ENCODE peak calls at places on chromosomes 5 and 9, in five cellular contexts. R is endodermal cell, H is psoas muscle, K is AG04449, D is choroid plexus epithelial cell. Y is an unnamed sample.
A peak's percentile ranks its signal among the peaks of the same experiment; 100 is the strongest.

GRCh38 chr5:65481171-65481575 is 547 bp downstream of the ADAMTS6 start:
- DNase-seq in H (no peak), R (no peak), K (no peak), D (peak; percentile 39), Y (no peak)

GRCh38 chr5:43313854-43314457 is 744 bp upstream of the HMGCS1 start:
- DNase-seq in K (no peak), H (no peak), R (peak; percentile 59), D (peak; percentile 23), Y (no peak)

GRCh38 chr9:100499866-100500265 is 26.9 kb downstream of the TMEFF1 start:
- DNase-seq in D (no peak), H (no peak), R (no peak), K (no peak), Y (no peak)

GRCh38 chr5:160161626-160162025 is 42.4 kb upstream of the PWWP2A start:
- DNase-seq in K (no peak), R (no peak), D (no peak), H (no peak), Y (no peak)

GRCh38 chr5:45491368-45491767 is 204.8 kb downstream of the HCN1 start:
- DNase-seq in H (no peak), R (no peak), K (no peak), D (no peak), Y (no peak)

GRCh38 chr5:146722361-146722779 is 156.2 kb downstream of the PPP2R2B start:
- DNase-seq in R (no peak), H (no peak), K (no peak), D (peak; percentile 73), Y (no peak)

GRCh38 chr5:116531635-116532034 is 43.0 kb downstream of the SEMA6A start:
- DNase-seq in K (no peak), D (no peak), H (no peak), R (peak; percentile 68), Y (no peak)

GRCh38 chr5:177473461-177473991 is at the start of gene DBN1:
- DNase-seq in R (peak; percentile 84), H (peak; percentile 62), D (peak; percentile 60), K (no peak), Y (no peak)

GRCh38 chr9:105128908-105129307 is 115.5 kb upstream of the SLC44A1 start:
- DNase-seq in R (no peak), D (no peak), K (no peak), H (no peak), Y (no peak)

GRCh38 chr5:159133041-159133741 is 33.5 kb upstream of the EBF1 start:
- DNase-seq in H (no peak), D (peak; percentile 87), K (peak; percentile 40), R (no peak), Y (no peak)

GRCh38 chr9:95515272-95516113 is 1.3 kb downstream of the PTCH1 start:
- DNase-seq in K (no peak), D (no peak), R (peak; percentile 80), H (no peak), Y (no peak)

GRCh38 chr9:22813520-22813919 is 366.9 kb downstream of the DMRTA1 start:
- DNase-seq in H (no peak), K (no peak), D (peak; percentile 1), R (no peak), Y (no peak)

GRCh38 chr5:93278876-93279275 is 302.1 kb downstream of the NR2F1-AS1 start:
- DNase-seq in R (no peak), D (no peak), H (no peak), K (no peak), Y (no peak)

GRCh38 chr5:115520191-115520590 is 24.4 kb downstream of the FEM1C start:
- DNase-seq in D (no peak), K (no peak), R (no peak), H (no peak), Y (no peak)

GRCh38 chr9:121074370-121075250 is at the start of gene CNTRL:
- DNase-seq in K (no peak), R (peak; percentile 95), D (peak; percentile 90), H (peak; percentile 91), Y (peak; percentile 92)

GRCh38 chr9:22514866-22515265 is 68.2 kb downstream of the DMRTA1 start:
- DNase-seq in R (no peak), H (no peak), D (no peak), K (no peak), Y (no peak)

GRCh38 chr9:15354713-15355112 is 47.7 kb upstream of the TTC39B start:
- DNase-seq in R (peak; percentile 71), K (no peak), H (no peak), D (no peak), Y (no peak)

GRCh38 chr5:35859101-35859661 is 2.5 kb downstream of the IL7R start:
- DNase-seq in D (peak; percentile 5), K (no peak), H (no peak), R (no peak), Y (no peak)

GRCh38 chr9:106156462-106156861 is 462.1 kb downstream of the TMEM38B start:
- DNase-seq in R (no peak), H (no peak), K (no peak), D (no peak), Y (no peak)

GRCh38 chr5:14488697-14489096 is 92.9 kb upstream of the OTULINL start:
- DNase-seq in D (no peak), R (peak; percentile 32), K (no peak), H (no peak), Y (no peak)

GRCh38 chr9:82781965-82782392 is 281.0 kb downstream of the RASEF start:
- DNase-seq in R (no peak), H (no peak), K (no peak), D (no peak), Y (no peak)

GRCh38 chr9:118331622-118332045 is 627.4 kb downstream of the TLR4 start:
- DNase-seq in H (peak; percentile 11), K (no peak), R (no peak), D (peak; percentile 59), Y (peak; percentile 91)

GRCh38 chr5:143837306-143837848 is 25.4 kb downstream of the HMHB1 start:
- DNase-seq in D (peak; percentile 54), H (no peak), R (no peak), K (peak; percentile 42), Y (no peak)

GRCh38 chr9:127776195-127776918 is 2.1 kb downstream of the SH2D3C start:
- DNase-seq in K (no peak), R (peak; percentile 78), D (no peak), H (no peak), Y (no peak)

GRCh38 chr9:124551472-124552339 is 44.5 kb upstream of the NR5A1 start:
- DNase-seq in H (no peak), K (no peak), D (peak; percentile 84), R (peak; percentile 90), Y (peak; percentile 56)

GRCh38 chr5:11038772-11039171 is 277.7 kb upstream of the DAP start:
- DNase-seq in K (no peak), D (no peak), R (no peak), H (no peak), Y (no peak)

GRCh38 chr9:3875371-3876132 is 349.8 kb upstream of the RFX3 start:
- DNase-seq in D (peak; percentile 81), H (no peak), R (no peak), K (peak; percentile 74), Y (no peak)

GRCh38 chr9:3876553-3876952 is 350.8 kb upstream of the RFX3 start:
- DNase-seq in H (no peak), K (no peak), D (no peak), R (no peak), Y (no peak)

GRCh38 chr9:3879315-3879714 is 353.5 kb upstream of the RFX3 start:
- DNase-seq in H (no peak), K (no peak), R (no peak), D (no peak), Y (no peak)

GRCh38 chr9:3880851-3881250 is 355.1 kb upstream of the RFX3 start:
- DNase-seq in K (peak; percentile 67), D (peak; percentile 96), H (no peak), R (no peak), Y (no peak)

GRCh38 chr9:3879731-3880493 is 354.1 kb upstream of the RFX3 start:
- DNase-seq in H (no peak), D (no peak), R (no peak), K (no peak), Y (no peak)
- H3K4me3 ChIP-seq in H (no peak overlapping the region), D (no peak overlapping the region), R (no peak overlapping the region), K (no peak overlapping the region), Y (no peak overlapping the region)

GRCh38 chr5:59491944-59492343 is 401.6 kb downstream of the PDE4D start:
- DNase-seq in R (no peak), D (no peak), H (no peak), K (no peak), Y (no peak)

GRCh38 chr5:59500014-59500413 is 393.5 kb downstream of the PDE4D start:
- DNase-seq in H (no peak), R (no peak), K (no peak), D (peak; percentile 31), Y (no peak)

DNA sequence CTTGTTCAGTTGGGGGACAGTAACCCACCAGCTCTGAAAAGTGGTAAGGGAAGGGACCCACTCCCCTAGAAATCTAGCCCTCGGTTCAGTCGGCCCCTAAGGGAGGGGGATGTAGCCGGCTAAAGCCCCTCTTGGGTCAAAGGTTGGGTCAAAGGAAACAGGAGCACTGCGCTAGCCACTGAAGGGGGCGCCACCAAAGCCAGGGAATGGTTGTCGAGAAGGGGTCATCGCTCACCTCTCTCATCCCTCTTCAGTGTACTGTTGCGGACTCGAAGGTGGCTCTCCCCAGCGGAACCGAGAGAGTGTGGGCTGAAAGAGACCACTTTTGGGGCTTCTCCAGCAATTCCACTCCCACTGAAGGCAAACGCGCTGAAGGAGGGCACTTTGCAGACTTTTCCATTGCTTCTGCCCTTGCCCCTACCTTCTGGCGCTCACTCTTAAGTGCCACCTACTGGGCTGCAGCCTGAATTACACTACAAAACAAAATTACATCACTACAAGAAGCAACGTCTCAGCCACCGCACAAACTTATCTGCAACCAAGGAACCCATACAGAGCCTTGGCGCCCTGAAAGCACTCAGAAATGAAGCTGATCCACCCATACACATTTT is 396.9 kb downstream of the PDE4D start:
- DNase-seq in R (peak; percentile 81), D (peak; percentile 36), K (no peak), H (no peak), Y (no peak)
- H3K4me3 ChIP-seq in R (no peak overlapping the region), D (no peak overlapping the region), K (no peak overlapping the region), H (no peak overlapping the region), Y (no peak overlapping the region)

DNA sequence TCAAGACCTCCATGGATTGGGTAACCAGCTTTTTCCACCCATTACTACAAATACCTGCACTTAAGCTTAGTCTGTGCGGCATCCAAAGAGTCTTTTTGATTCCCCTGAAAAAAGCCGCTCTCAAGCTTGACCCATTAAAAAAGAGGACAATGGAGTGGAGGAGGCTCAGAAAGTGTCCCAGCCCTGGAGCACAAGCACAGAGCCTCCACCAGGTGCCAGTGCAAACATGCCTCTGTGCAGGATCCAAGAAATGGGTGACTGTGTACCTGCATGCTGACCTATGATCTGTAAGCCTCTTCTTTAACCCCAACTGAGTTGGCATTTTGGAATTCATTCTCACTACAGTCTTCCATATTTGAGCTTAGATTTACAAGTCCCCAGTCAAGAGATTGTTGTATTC is 168.3 kb upstream of the TLE4 start:
- DNase-seq in D (no peak), H (no peak), K (no peak), R (no peak), Y (no peak)
- H3K4me3 ChIP-seq in D (no peak overlapping the region), H (no peak overlapping the region), K (no peak overlapping the region), R (no peak overlapping the region), Y (no peak overlapping the region)

GRCh38 chr9:14313378-14313940 is 482 bp downstream of the NFIB start:
- DNase-seq in D (peak; percentile 73), K (no peak), H (no peak), R (peak; percentile 84), Y (peak; percentile 32)
- H3K4me3 ChIP-seq in D (peak overlapping the region; percentile 83), K (peak overlapping the region; percentile 55), H (peak overlapping the region; percentile 93), R (peak overlapping the region; percentile 85), Y (peak overlapping the region; percentile 62)